ENCODE peak calls at places on chromosomes 11 and 22, in seven cellular contexts. C is foreskin keratinocyte; X is mesenchymal stem cell; R is CD8-positive, alpha-beta T cell; H is tibial nerve; Z is mammary epithelial cell; S is cardiac muscle cell. U is an unnamed sample.

GRCh38 chr22:28016781-28017557 is 97.9 kb upstream of the PITPNB start:
- DNase-seq in X (no peak), R (no peak), H (no peak), S (no peak), Z (no peak), C (no peak), U (no peak)

GRCh38 chr11:65323813-65324212 is 9.1 kb downstream of the CDC42EP2 start:
- DNase-seq in R (no peak), H (no peak), C (no peak), X (no peak), S (no peak), Z (no peak), U (no peak)

GRCh38 chr22:32660292-32660691 is 141.2 kb upstream of the TIMP3 start:
- DNase-seq in S (peak; percentile 83), H (peak; percentile 76), R (peak; percentile 64), Z (peak; percentile 62), X (peak; percentile 73), C (peak; percentile 57), U (no peak)

GRCh38 chr11:113591122-113591521 is 115.0 kb downstream of the TMPRSS5 start:
- DNase-seq in H (no peak), X (no peak), Z (no peak), S (no peak), R (no peak), C (no peak), U (no peak)

GRCh38 chr22:37634505-37635002 is 4.9 kb upstream of the SH3BP1 start:
- DNase-seq in C (no peak), H (no peak), R (no peak), X (no peak), S (no peak), Z (no peak), U (no peak)

GRCh38 chr22:37659066-37659896 is 758 bp downstream of the PDXP start:
- DNase-seq in C (no peak), R (no peak), S (no peak), H (no peak), X (no peak), Z (no peak), U (no peak)

GRCh38 chr11:93753241-93753640 is 11.8 kb downstream of the C11orf54 start:
- DNase-seq in C (no peak), S (no peak), X (no peak), H (no peak), R (no peak), Z (no peak), U (no peak)

GRCh38 chr11:129950319-129951034 is 52.2 kb downstream of the PRDM10 start:
- DNase-seq in R (no peak), Z (peak; percentile 69), X (peak; percentile 50), S (peak; percentile 94), H (peak; percentile 72), C (no peak), U (peak; percentile 8)

GRCh38 chr11:34719303-34719848 is 98.5 kb downstream of the EHF start:
- DNase-seq in C (no peak), H (no peak), X (peak; percentile 3), Z (no peak), R (no peak), S (no peak), U (no peak)

GRCh38 chr11:75996523-75997272 is 181.7 kb downstream of the UVRAG start:
- DNase-seq in H (no peak), S (no peak), C (no peak), R (no peak), X (peak; percentile 40), Z (no peak), U (no peak)

GRCh38 chr11:110463153-110463552 is 33.4 kb downstream of the FDX1 start:
- DNase-seq in R (no peak), H (peak; percentile 55), C (peak; percentile 14), Z (no peak), X (peak; percentile 52), S (peak; percentile 82), U (no peak)

GRCh38 chr11:14081541-14082211 is 119.2 kb downstream of the SPON1 start:
- DNase-seq in C (no peak), S (peak; percentile 22), R (no peak), Z (no peak), X (no peak), H (no peak), U (no peak)

GRCh38 chr11:84719935-84720577 is 907.1 kb downstream of the DLG2 start:
- DNase-seq in Z (no peak), H (no peak), C (no peak), R (no peak), X (no peak), S (no peak), U (no peak)

GRCh38 chr11:126510621-126511370 is 155.3 kb downstream of the ST3GAL4 start:
- DNase-seq in H (no peak), Z (no peak), S (peak; percentile 15), R (no peak), C (no peak), X (no peak), U (no peak)

GRCh38 chr11:45089251-45089650 is 57.2 kb upstream of the PRDM11 start:
- DNase-seq in Z (peak; percentile 49), X (peak; percentile 91), S (peak; percentile 99), H (peak; percentile 86), R (no peak), C (peak; percentile 88), U (peak; percentile 99)

GRCh38 chr22:40714514-40714966 is 35.3 kb downstream of the MCHR1 start:
- DNase-seq in C (no peak), S (peak; percentile 25), X (peak; percentile 63), Z (peak; percentile 36), H (no peak), R (no peak), U (no peak)

GRCh38 chr22:46777609-46777970 is 15.1 kb downstream of the TBC1D22A start:
- DNase-seq in X (no peak), R (peak; percentile 68), H (no peak), C (no peak), Z (no peak), S (no peak), U (no peak)

DNA sequence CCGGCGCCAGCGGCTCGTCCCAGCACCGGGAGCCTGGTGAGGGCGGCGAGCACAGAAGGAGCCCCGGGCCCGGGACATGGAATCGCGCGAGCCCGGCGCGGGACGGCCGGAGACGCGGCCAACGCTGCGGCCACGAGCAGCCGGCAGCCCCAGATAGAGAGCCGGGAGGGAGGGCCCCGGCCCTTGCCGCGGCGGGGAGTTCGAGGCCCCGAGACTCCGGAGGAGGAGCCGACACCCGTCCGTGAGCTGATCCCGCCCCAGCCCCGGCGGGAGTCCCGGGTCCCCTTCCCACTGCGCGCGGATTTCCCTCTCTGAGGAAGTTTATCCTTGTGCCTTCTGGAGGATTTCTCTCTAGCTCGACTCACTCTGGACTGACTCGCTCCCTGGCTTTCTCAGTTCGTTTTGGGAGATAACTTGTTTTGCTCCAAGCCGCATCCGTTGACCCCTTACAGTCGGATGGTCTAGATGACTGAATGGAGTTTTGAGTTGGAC is 474 bp downstream of the ARHGEF12 start:
- DNase-seq in S (no peak), C (no peak), Z (no peak), X (peak; percentile 56), H (no peak), R (peak; percentile 58), U (no peak)
- H3K27me3 ChIP-seq in S (no peaks in the 10 kb centered on the region), C (no peaks in the 10 kb centered on the region), Z (peaks cover 3% of the 10 kb centered on the region), X (no peaks in the 10 kb centered on the region), H (no peaks in the 10 kb centered on the region), R (peaks cover 16% of the 10 kb centered on the region), U (no peaks in the 10 kb centered on the region)

GRCh38 chr22:44667829-44668189 is 34.2 kb upstream of the PRR5 start:
- DNase-seq in S (no peak), X (no peak), Z (no peak), H (no peak), C (no peak), R (no peak), U (no peak)

GRCh38 chr22:44667276-44667675 is 34.7 kb upstream of the PRR5 start:
- DNase-seq in Z (no peak), X (no peak), S (no peak), C (no peak), R (no peak), H (no peak), U (no peak)

GRCh38 chr22:44668886-44669724 is 32.9 kb upstream of the PRR5 start:
- DNase-seq in H (no peak), C (no peak), Z (no peak), X (no peak), R (no peak), S (no peak), U (no peak)

GRCh38 chr22:44669725-44670027 is 32.3 kb upstream of the PRR5 start:
- DNase-seq in S (peak; percentile 53), C (no peak), R (no peak), H (no peak), X (peak; percentile 42), Z (no peak), U (no peak)

DNA sequence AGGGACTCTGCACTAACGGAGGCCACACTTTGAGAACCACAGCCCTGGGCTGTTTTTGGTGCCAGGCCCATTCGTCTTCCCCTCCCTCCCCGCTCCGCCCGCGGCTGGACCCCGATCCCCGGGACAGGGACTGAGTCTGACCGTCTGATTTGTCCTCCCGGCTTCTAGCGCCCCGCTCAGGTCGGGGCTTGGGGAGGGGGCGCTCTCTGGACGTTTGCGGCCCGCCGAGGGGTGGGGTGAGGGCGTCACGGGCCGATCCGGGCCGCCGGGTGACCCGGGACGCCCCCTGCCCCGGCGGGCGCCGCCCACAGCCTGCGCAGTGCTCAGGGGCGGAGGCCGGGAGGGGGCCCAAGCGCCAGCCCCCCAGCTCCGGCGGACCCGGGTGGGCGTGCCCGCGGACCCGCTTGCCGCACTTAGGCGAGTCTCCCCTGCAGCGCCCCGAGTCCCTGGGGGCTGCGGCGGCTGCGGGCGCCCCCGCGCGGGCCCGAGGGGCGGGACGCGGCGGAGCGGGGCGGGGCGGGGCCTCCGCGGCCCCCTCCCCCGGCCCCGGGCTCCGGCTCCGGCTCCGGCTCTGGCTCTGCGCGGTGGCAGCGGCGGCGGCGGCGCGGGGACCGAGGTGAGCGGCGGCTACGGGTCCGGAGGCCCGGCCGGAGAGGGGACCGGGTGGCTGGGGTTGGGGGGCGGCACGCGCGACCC is 33.7 kb upstream of the PRR5 start:
- DNase-seq in Z (no peak), X (no peak), R (peak; percentile 81), H (no peak), S (peak; percentile 24), C (no peak), U (no peak)
- H3K27me3 ChIP-seq in Z (peaks cover 13% of the 10 kb centered on the region), X (peaks cover 3% of the 10 kb centered on the region), R (no peaks in the 10 kb centered on the region), H (peaks cover 10% of the 10 kb centered on the region), S (peaks cover 11% of the 10 kb centered on the region), C (peaks cover 69% of the 10 kb centered on the region), U (peaks cover 3% of the 10 kb centered on the region)

GRCh38 chr11:46134540-46134939 is 13.3 kb upstream of the PHF21A start:
- DNase-seq in C (no peak), Z (no peak), H (no peak), R (no peak), S (no peak), X (no peak), U (no peak)
- H3K27me3 ChIP-seq in C (no peaks in the 10 kb centered on the region), Z (no peaks in the 10 kb centered on the region), H (peaks cover 21% of the 10 kb centered on the region), R (no peaks in the 10 kb centered on the region), S (no peaks in the 10 kb centered on the region), X (peaks cover 21% of the 10 kb centered on the region), U (peaks cover 10% of the 10 kb centered on the region)

GRCh38 chr11:102592634-102593581 is 32.2 kb downstream of the MMP20 start:
- DNase-seq in S (peak; percentile 37), R (no peak), X (peak; percentile 42), C (peak; percentile 33), Z (peak; percentile 35), H (no peak), U (no peak)

GRCh38 chr11:102589047-102589459 is 36.1 kb downstream of the MMP20 start:
- DNase-seq in Z (no peak), H (no peak), X (no peak), R (no peak), C (no peak), S (no peak), U (no peak)

GRCh38 chr11:102591160-102591718 is 33.9 kb downstream of the MMP20 start:
- DNase-seq in S (no peak), Z (no peak), X (no peak), R (no peak), C (no peak), H (no peak), U (no peak)

GRCh38 chr11:102587722-102588121 is 37.4 kb downstream of the MMP20 start:
- DNase-seq in Z (no peak), S (no peak), C (no peak), X (no peak), R (no peak), H (no peak), U (no peak)

GRCh38 chr11:102590646-102591045 is 34.5 kb downstream of the MMP20 start:
- DNase-seq in C (no peak), X (no peak), R (no peak), S (no peak), Z (no peak), H (no peak), U (no peak)
- H3K27me3 ChIP-seq in C (no peaks in the 10 kb centered on the region), X (no peaks in the 10 kb centered on the region), R (no peaks in the 10 kb centered on the region), S (no peaks in the 10 kb centered on the region), Z (no peaks in the 10 kb centered on the region), H (no peaks in the 10 kb centered on the region), U (no peaks in the 10 kb centered on the region)

U was measured in BJ.